ENCODE peak calls at places on chromosomes 7 and 10, in four cellular contexts. F is GM10248, Q is T-helper 2 cell, R is NCI-H2171. S is an unnamed sample.

GRCh38 chr7:99042957-99043356 is 101.0 kb downstream of the SMURF1 start:
- DNase-seq in F (no peak), Q (no peak), R (no peak), S (no peak)

GRCh38 chr10:101817542-101818118 is 614 bp downstream of the OGA start:
- DNase-seq in F (peak; percentile 23), Q (peak; percentile 53), R (no peak), S (no peak)

GRCh38 chr7:102012941-102013461 is 195.6 kb downstream of the CUX1 start:
- DNase-seq in F (no peak), Q (no peak), R (no peak), S (no peak)

GRCh38 chr7:154881526-154881925 is 121.4 kb downstream of the PAXIP1 start:
- DNase-seq in F (no peak), Q (no peak), R (no peak), S (no peak)

GRCh38 chr7:135831451-135832220 is 83.0 kb upstream of the FAM180A start:
- DNase-seq in F (no peak), Q (peak; percentile 73), R (no peak), S (no peak)

GRCh38 chr7:148883233-148884048 is 650 bp downstream of the EZH2 start:
- DNase-seq in F (peak; percentile 60), Q (peak; percentile 65), R (peak; percentile 10), S (peak; percentile 72)

GRCh38 chr7:6436385-6436685 is 11.4 kb downstream of the DAGLB start:
- DNase-seq in F (no peak), Q (peak; percentile 42), R (peak; percentile 65), S (no peak)

GRCh38 chr10:110392121-110392859 is 87.6 kb upstream of the SMNDC1 start:
- DNase-seq in F (no peak), Q (no peak), R (no peak), S (no peak)

GRCh38 chr10:43399911-43400310 is 9.1 kb downstream of the HNRNPF start:
- DNase-seq in F (no peak), Q (no peak), R (no peak), S (no peak)

GRCh38 chr10:75143353-75143752 is 31.9 kb downstream of the SAMD8 start:
- DNase-seq in F (no peak), Q (no peak), R (no peak), S (no peak)

GRCh38 chr10:52284416-52285013 is 29.6 kb upstream of the DKK1 start:
- DNase-seq in F (no peak), Q (no peak), R (no peak), S (no peak)

GRCh38 chr10:88254091-88254490 is 329.0 kb downstream of the RNLS start:
- DNase-seq in F (no peak), Q (no peak), R (no peak), S (no peak)

GRCh38 chr7:148447221-148447845 is 143.2 kb upstream of the C7orf33 start:
- DNase-seq in F (peak; percentile 28), Q (peak; percentile 55), R (no peak), S (no peak)

GRCh38 chr10:88190123-88190522 is 326.7 kb downstream of the PTEN start:
- DNase-seq in F (no peak), Q (no peak), R (no peak), S (no peak)

GRCh38 chr10:124916585-124917167 is 25.2 kb upstream of the ZRANB1 start:
- DNase-seq in F (peak; percentile 99), Q (peak; percentile 96), R (peak; percentile 87), S (peak; percentile 95)

GRCh38 chr10:33901166-33901565 is 566.7 kb upstream of the NRP1 start:
- DNase-seq in F (no peak), Q (no peak), R (no peak), S (no peak)

GRCh38 chr7:18685961-18686360 is 190.4 kb downstream of the HDAC9 start:
- DNase-seq in F (no peak), Q (no peak), R (no peak), S (no peak)

GRCh38 chr10:62792261-62792660 is 12.3 kb upstream of the ADO start:
- DNase-seq in F (no peak), Q (no peak), R (no peak), S (no peak)

GRCh38 chr7:101185258-101185839 is 5.3 kb upstream of the NAT16 start:
- DNase-seq in F (no peak), Q (no peak), R (no peak), S (no peak)

GRCh38 chr10:60649485-60650271 is 128.6 kb upstream of the CDK1 start:
- DNase-seq in F (no peak), Q (no peak), R (no peak), S (no peak)

GRCh38 chr7:106504620-106505019 is 156.3 kb downstream of the CCDC71L start:
- DNase-seq in F (no peak), Q (no peak), R (no peak), S (no peak)

GRCh38 chr7:30659312-30659711 is 22.9 kb downstream of the CRHR2 start:
- DNase-seq in F (no peak), Q (no peak), R (peak; percentile 63), S (no peak)

GRCh38 chr10:14602807-14603538 is 171.7 kb downstream of the FAM107B start:
- DNase-seq in F (no peak), Q (peak; percentile 67), R (no peak), S (no peak)

GRCh38 chr7:6350057-6350752 is 77.8 kb upstream of the CYTH3 start:
- DNase-seq in F (no peak), Q (peak; percentile 10), R (no peak), S (no peak)

GRCh38 chr10:4648968-4649367 is 177.0 kb upstream of the AKR1E2 start:
- DNase-seq in F (no peak), Q (no peak), R (no peak), S (no peak)

GRCh38 chr7:140170375-140170774 is 6.4 kb downstream of the KDM7A start:
- DNase-seq in F (no peak), Q (no peak), R (no peak), S (no peak)